ENCODE peak calls at places on chromosomes 16 and 17, in six cellular contexts. V is BE2C, M is tibial artery, R is psoas muscle, B is small intestine, Q is A549. K is an unnamed sample.

GRCh38 chr17:8611135-8611534 is 19.4 kb downstream of the MYH10 start:
- DNase-seq in Q (no peak), R (no peak), M (peak; percentile 75), V (no peak), B (no peak), K (no peak)

GRCh38 chr17:31327534-31328526 is 6.4 kb upstream of the EVI2A start:
- DNase-seq in V (no peak), B (no peak), Q (peak; percentile 35), R (no peak), M (no peak), K (no peak)

GRCh38 chr17:77410470-77410869 is 269.7 kb downstream of the SEC14L1 start:
- DNase-seq in B (no peak), Q (no peak), V (no peak), R (no peak), M (no peak), K (no peak)

GRCh38 chr17:64507418-64507766 is 615 bp downstream of the CEP95 start:
- DNase-seq in V (peak; percentile 36), M (no peak), R (no peak), Q (peak; percentile 76), B (peak; percentile 68), K (peak; percentile 33)

GRCh38 chr17:27379863-27380533 is 76.2 kb upstream of the KSR1 start:
- DNase-seq in R (peak; percentile 72), B (no peak), M (peak; percentile 83), V (peak; percentile 67), Q (no peak), K (peak; percentile 73)

GRCh38 chr17:34246872-34247271 is 8.2 kb upstream of the CCL2 start:
- DNase-seq in Q (no peak), M (no peak), B (no peak), R (no peak), V (no peak), K (no peak)

GRCh38 chr16:69542974-69543373 is 22.8 kb upstream of the NFAT5 start:
- DNase-seq in V (no peak), B (no peak), M (no peak), R (no peak), Q (no peak), K (no peak)

GRCh38 chr17:35743911-35744328 is 9.1 kb downstream of the GAS2L2 start:
- DNase-seq in Q (peak; percentile 49), M (no peak), R (no peak), B (no peak), V (no peak), K (no peak)

GRCh38 chr16:24291932-24292331 is 35.8 kb downstream of the CACNG3 start:
- DNase-seq in M (no peak), Q (no peak), V (no peak), R (no peak), B (no peak), K (no peak)

GRCh38 chr16:17408955-17409441 is 61.8 kb downstream of the XYLT1 start:
- DNase-seq in Q (no peak), R (no peak), M (no peak), V (no peak), B (no peak), K (no peak)

GRCh38 chr17:82534401-82534812 is 14.9 kb downstream of the FOXK2 start:
- DNase-seq in R (no peak), M (no peak), B (no peak), V (peak; percentile 75), Q (no peak), K (no peak)

GRCh38 chr17:49580981-49581644 is 5.4 kb downstream of the NXPH3 start:
- DNase-seq in V (no peak), B (no peak), Q (no peak), R (peak; percentile 36), M (no peak), K (no peak)

GRCh38 chr17:75352079-75352569 is 53.4 kb downstream of the GRB2 start:
- DNase-seq in B (peak; percentile 20), M (no peak), Q (peak; percentile 24), R (no peak), V (peak; percentile 37), K (no peak)

GRCh38 chr17:55588858-55589257 is 77.6 kb upstream of the SMIM36 start:
- DNase-seq in V (no peak), R (no peak), Q (no peak), M (no peak), B (no peak), K (no peak)

GRCh38 chr17:6775871-6776405 is at the start of gene FBXO39:
- DNase-seq in V (no peak), B (no peak), M (no peak), Q (no peak), R (no peak), K (no peak)

GRCh38 chr17:43581130-43581529 is 35.0 kb upstream of the ETV4 start:
- DNase-seq in Q (no peak), R (no peak), M (no peak), V (no peak), B (no peak), K (no peak)

GRCh38 chr16:21646091-21646490 is 6.3 kb downstream of the IGSF6 start:
- DNase-seq in V (no peak), B (no peak), Q (no peak), M (no peak), R (no peak), K (no peak)

GRCh38 chr17:78956254-78956653 is 23.5 kb downstream of the LGALS3BP start:
- DNase-seq in B (no peak), R (no peak), M (no peak), V (no peak), Q (no peak), K (no peak)

GRCh38 chr17:57138956-57139576 is 54.0 kb downstream of the AKAP1 start:
- DNase-seq in B (no peak), R (no peak), V (no peak), M (no peak), Q (peak; percentile 19), K (no peak)

GRCh38 chr16:52649870-52650269 is 102.9 kb upstream of the TOX3 start:
- DNase-seq in R (no peak), Q (no peak), M (no peak), V (no peak), B (no peak), K (no peak)

GRCh38 chr17:51860934-51861561 is 297.5 kb downstream of the CA10 start:
- DNase-seq in V (peak; percentile 75), Q (peak; percentile 50), R (no peak), B (peak; percentile 58), M (no peak), K (no peak)

GRCh38 chr17:78360371-78361226 is 722 bp upstream of the SOCS3 start:
- DNase-seq in B (peak; percentile 91), R (peak; percentile 97), Q (peak; percentile 92), M (peak; percentile 94), V (peak; percentile 95), K (peak; percentile 93)

GRCh38 chr16:51151435-51151950 is 423 bp upstream of the SALL1 start:
- DNase-seq in R (no peak), Q (peak; percentile 15), M (no peak), B (no peak), V (peak; percentile 43), K (peak; percentile 84)

GRCh38 chr16:26595199-26595598 is 471.5 kb upstream of the C16orf82 start:
- DNase-seq in V (no peak), B (no peak), Q (no peak), R (no peak), M (no peak), K (no peak)

GRCh38 chr17:43702636-43703035 is 40.9 kb upstream of the MEOX1 start:
- DNase-seq in R (no peak), M (no peak), V (peak; percentile 85), Q (peak; percentile 76), B (no peak), K (no peak)

GRCh38 chr17:66426397-66427033 is 124.1 kb downstream of the PRKCA start:
- DNase-seq in Q (peak; percentile 59), M (no peak), B (peak; percentile 47), V (no peak), R (no peak), K (no peak)

GRCh38 chr16:79644977-79645667 is 44.6 kb upstream of the MAF start:
- DNase-seq in Q (no peak), M (no peak), B (no peak), R (no peak), V (no peak), K (no peak)

GRCh38 chr16:8941718-8942344 is 21.9 kb downstream of the USP7 start:
- DNase-seq in B (no peak), V (no peak), Q (no peak), R (peak; percentile 65), M (no peak), K (no peak)
- H3K4me1 ChIP-seq in B (peaks cover 29% of the 10 kb centered on the region), V (no peaks in the 10 kb centered on the region), Q (peaks cover 3% of the 10 kb centered on the region), R (peaks cover 72% of the 10 kb centered on the region), M (peaks cover 58% of the 10 kb centered on the region), K (peaks cover 15% of the 10 kb centered on the region)

GRCh38 chr16:19697756-19698318 is 20.2 kb downstream of the KNOP1 start:
- DNase-seq in Q (peak; percentile 28), B (peak; percentile 78), V (no peak), R (no peak), M (no peak), K (no peak)

GRCh38 chr16:19698480-19699465 is 19.3 kb downstream of the KNOP1 start:
- DNase-seq in Q (no peak), M (no peak), R (peak; percentile 8), V (no peak), B (no peak), K (no peak)

GRCh38 chr16:19700319-19700781 is 17.7 kb downstream of the KNOP1 start:
- DNase-seq in V (no peak), B (peak; percentile 65), Q (peak; percentile 76), M (no peak), R (no peak), K (peak; percentile 65)

GRCh38 chr16:19701091-19701490 is 16.9 kb downstream of the KNOP1 start:
- DNase-seq in M (no peak), B (no peak), R (no peak), V (no peak), Q (no peak), K (no peak)

GRCh38 chr16:19699472-19699871 is 18.6 kb downstream of the KNOP1 start:
- DNase-seq in R (no peak), Q (no peak), B (no peak), V (no peak), M (no peak), K (no peak)
- H3K4me1 ChIP-seq in R (peaks cover 43% of the 10 kb centered on the region), Q (peaks cover 58% of the 10 kb centered on the region), B (peaks cover 15% of the 10 kb centered on the region), V (peaks cover 4% of the 10 kb centered on the region), M (peaks cover 26% of the 10 kb centered on the region), K (peaks cover 4% of the 10 kb centered on the region)

GRCh38 chr16:85148959-85149358 is 36.7 kb upstream of the CIBAR2 start:
- DNase-seq in Q (peak; percentile 56), M (no peak), B (no peak), R (no peak), V (peak; percentile 28), K (no peak)
- H3K4me1 ChIP-seq in Q (peaks cover 18% of the 10 kb centered on the region), M (peaks cover 77% of the 10 kb centered on the region), B (peaks cover 3% of the 10 kb centered on the region), R (peaks cover 64% of the 10 kb centered on the region), V (peaks cover 40% of the 10 kb centered on the region), K (peaks cover 12% of the 10 kb centered on the region)

DNA sequence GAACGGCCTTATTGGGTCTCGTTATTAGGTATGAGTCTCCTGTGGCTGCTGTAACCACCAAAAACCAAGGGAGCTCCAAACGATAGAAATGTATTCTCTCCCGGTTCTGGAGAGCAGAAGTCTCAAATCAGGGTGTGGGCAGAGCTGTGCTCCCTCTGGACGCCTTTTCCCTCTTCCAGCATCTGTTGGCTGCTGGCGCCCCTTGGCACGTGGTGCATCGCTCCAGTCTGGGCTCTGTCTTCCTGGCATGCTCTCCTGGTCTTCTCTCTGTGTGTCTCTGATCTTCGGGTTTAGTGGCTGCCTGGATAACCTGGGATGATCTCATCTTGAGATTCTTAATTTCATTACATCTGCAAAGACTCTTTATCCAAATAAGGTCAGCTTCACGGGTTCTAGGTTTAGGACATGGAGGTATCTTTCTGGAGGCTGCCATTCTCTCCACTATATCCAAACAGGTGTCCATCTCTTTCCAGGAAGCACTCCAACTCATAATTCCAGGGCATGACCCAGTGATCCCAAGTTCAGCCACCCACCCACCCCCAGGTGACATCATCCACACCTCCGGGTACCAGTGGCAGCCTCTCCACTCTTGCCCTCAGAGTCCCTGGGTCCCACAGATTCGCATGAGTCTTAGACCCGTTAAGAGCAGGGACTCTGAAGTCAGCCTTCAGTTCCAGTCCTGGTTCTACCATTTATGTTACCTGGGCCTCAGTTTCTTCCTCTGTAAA is 145.5 kb upstream of the FOXF1 start:
- DNase-seq in B (no peak), M (no peak), Q (no peak), R (no peak), V (no peak), K (no peak)
- H3K4me1 ChIP-seq in B (no peaks in the 10 kb centered on the region), M (no peaks in the 10 kb centered on the region), Q (no peaks in the 10 kb centered on the region), R (no peaks in the 10 kb centered on the region), V (peaks cover 15% of the 10 kb centered on the region), K (no peaks in the 10 kb centered on the region)

K was measured in uterus.